ENCODE peak calls at places on chromosomes 7 and 10, in five cellular contexts. One of them, this sample, is unnamed.

GRCh38 chr7:132443776-132444520 is 132.3 kb downstream of the PLXNA4 start:
- DNase-seq in amniotic epithelial cell: no peak
- DNase-seq in HCEC 1CT: no peak
- DNase-seq in stimulated activated CD8-positive, alpha-beta memory T cell treated with anti-CD3 and anti-CD28 coated beads, Interleukin-15, amount 100 ng/mL, for 24 hours: no peak
- DNase-seq in choroid plexus epithelial cell: no peak
- DNase-seq in this sample: no peak

GRCh38 chr7:67738958-67739357 is 742.3 kb downstream of the TYW1 start:
- DNase-seq in amniotic epithelial cell: peak
- DNase-seq in HCEC 1CT: no peak
- DNase-seq in choroid plexus epithelial cell: peak
- DNase-seq in stimulated activated CD8-positive, alpha-beta memory T cell treated with anti-CD3 and anti-CD28 coated beads, Interleukin-15, amount 100 ng/mL, for 24 hours: no peak
- DNase-seq in this sample: no peak

GRCh38 chr7:36202347-36202896 is 49.4 kb downstream of the EEPD1 start:
- DNase-seq in amniotic epithelial cell: peak
- DNase-seq in HCEC 1CT: no peak
- DNase-seq in stimulated activated CD8-positive, alpha-beta memory T cell treated with anti-CD3 and anti-CD28 coated beads, Interleukin-15, amount 100 ng/mL, for 24 hours: no peak
- DNase-seq in choroid plexus epithelial cell: peak
- DNase-seq in this sample: no peak

GRCh38 chr10:110724937-110725336 is 80.8 kb downstream of the RBM20 start:
- DNase-seq in HCEC 1CT: no peak
- DNase-seq in amniotic epithelial cell: no peak
- DNase-seq in stimulated activated CD8-positive, alpha-beta memory T cell treated with anti-CD3 and anti-CD28 coated beads, Interleukin-15, amount 100 ng/mL, for 24 hours: no peak
- DNase-seq in choroid plexus epithelial cell: no peak
- DNase-seq in this sample: no peak

GRCh38 chr10:69449841-69450240 is 1.4 kb upstream of the TSPAN15 start:
- DNase-seq in choroid plexus epithelial cell: peak
- DNase-seq in amniotic epithelial cell: peak
- DNase-seq in stimulated activated CD8-positive, alpha-beta memory T cell treated with anti-CD3 and anti-CD28 coated beads, Interleukin-15, amount 100 ng/mL, for 24 hours: no peak
- DNase-seq in HCEC 1CT: peak
- DNase-seq in this sample: peak

GRCh38 chr10:2543142-2543886 is 524.0 kb upstream of the PFKP start:
- DNase-seq in choroid plexus epithelial cell: no peak
- DNase-seq in amniotic epithelial cell: no peak
- DNase-seq in stimulated activated CD8-positive, alpha-beta memory T cell treated with anti-CD3 and anti-CD28 coated beads, Interleukin-15, amount 100 ng/mL, for 24 hours: no peak
- DNase-seq in HCEC 1CT: no peak
- DNase-seq in this sample: no peak

GRCh38 chr7:960269-960871 is 5.9 kb upstream of the ADAP1 start:
- DNase-seq in stimulated activated CD8-positive, alpha-beta memory T cell treated with anti-CD3 and anti-CD28 coated beads, Interleukin-15, amount 100 ng/mL, for 24 hours: no peak
- DNase-seq in choroid plexus epithelial cell: no peak
- DNase-seq in HCEC 1CT: no peak
- DNase-seq in amniotic epithelial cell: peak
- DNase-seq in this sample: no peak

GRCh38 chr7:39666562-39666961 is 43.2 kb downstream of the RALA start:
- DNase-seq in HCEC 1CT: no peak
- DNase-seq in amniotic epithelial cell: no peak
- DNase-seq in choroid plexus epithelial cell: no peak
- DNase-seq in stimulated activated CD8-positive, alpha-beta memory T cell treated with anti-CD3 and anti-CD28 coated beads, Interleukin-15, amount 100 ng/mL, for 24 hours: no peak
- DNase-seq in this sample: no peak

GRCh38 chr7:96596120-96596826 is 113.4 kb downstream of the SEM1 start:
- DNase-seq in amniotic epithelial cell: no peak
- DNase-seq in stimulated activated CD8-positive, alpha-beta memory T cell treated with anti-CD3 and anti-CD28 coated beads, Interleukin-15, amount 100 ng/mL, for 24 hours: no peak
- DNase-seq in HCEC 1CT: peak
- DNase-seq in choroid plexus epithelial cell: peak
- DNase-seq in this sample: no peak

GRCh38 chr7:24102988-24103387 is 181.0 kb upstream of the NPY start:
- DNase-seq in stimulated activated CD8-positive, alpha-beta memory T cell treated with anti-CD3 and anti-CD28 coated beads, Interleukin-15, amount 100 ng/mL, for 24 hours: no peak
- DNase-seq in HCEC 1CT: no peak
- DNase-seq in choroid plexus epithelial cell: no peak
- DNase-seq in amniotic epithelial cell: no peak
- DNase-seq in this sample: no peak

GRCh38 chr7:108239501-108240225 is 109.5 kb upstream of the LAMB4 start:
- DNase-seq in choroid plexus epithelial cell: no peak
- DNase-seq in HCEC 1CT: no peak
- DNase-seq in amniotic epithelial cell: no peak
- DNase-seq in stimulated activated CD8-positive, alpha-beta memory T cell treated with anti-CD3 and anti-CD28 coated beads, Interleukin-15, amount 100 ng/mL, for 24 hours: no peak
- DNase-seq in this sample: no peak

GRCh38 chr7:28203498-28204240 is 23.1 kb upstream of the JAZF1 start:
- DNase-seq in stimulated activated CD8-positive, alpha-beta memory T cell treated with anti-CD3 and anti-CD28 coated beads, Interleukin-15, amount 100 ng/mL, for 24 hours: no peak
- DNase-seq in amniotic epithelial cell: peak
- DNase-seq in choroid plexus epithelial cell: peak
- DNase-seq in HCEC 1CT: peak
- DNase-seq in this sample: no peak

GRCh38 chr10:31121797-31122586 is 90.3 kb upstream of the ZNF438 start:
- DNase-seq in amniotic epithelial cell: peak
- DNase-seq in choroid plexus epithelial cell: no peak
- DNase-seq in HCEC 1CT: peak
- DNase-seq in stimulated activated CD8-positive, alpha-beta memory T cell treated with anti-CD3 and anti-CD28 coated beads, Interleukin-15, amount 100 ng/mL, for 24 hours: no peak
- DNase-seq in this sample: no peak

GRCh38 chr7:7719235-7719634 is 828 bp upstream of the RPA3 start:
- DNase-seq in choroid plexus epithelial cell: peak
- DNase-seq in stimulated activated CD8-positive, alpha-beta memory T cell treated with anti-CD3 and anti-CD28 coated beads, Interleukin-15, amount 100 ng/mL, for 24 hours: no peak
- DNase-seq in HCEC 1CT: peak
- DNase-seq in amniotic epithelial cell: peak
- DNase-seq in this sample: no peak

GRCh38 chr7:23244335-23244635 is 2.3 kb upstream of the GPNMB start:
- DNase-seq in stimulated activated CD8-positive, alpha-beta memory T cell treated with anti-CD3 and anti-CD28 coated beads, Interleukin-15, amount 100 ng/mL, for 24 hours: no peak
- DNase-seq in HCEC 1CT: no peak
- DNase-seq in amniotic epithelial cell: no peak
- DNase-seq in choroid plexus epithelial cell: no peak
- DNase-seq in this sample: no peak

GRCh38 chr7:148930335-148930734 is 46.2 kb upstream of the EZH2 start:
- DNase-seq in amniotic epithelial cell: no peak
- DNase-seq in stimulated activated CD8-positive, alpha-beta memory T cell treated with anti-CD3 and anti-CD28 coated beads, Interleukin-15, amount 100 ng/mL, for 24 hours: no peak
- DNase-seq in choroid plexus epithelial cell: no peak
- DNase-seq in HCEC 1CT: no peak
- DNase-seq in this sample: no peak

GRCh38 chr7:158428842-158429753 is 158.5 kb downstream of the PTPRN2 start:
- DNase-seq in stimulated activated CD8-positive, alpha-beta memory T cell treated with anti-CD3 and anti-CD28 coated beads, Interleukin-15, amount 100 ng/mL, for 24 hours: no peak
- DNase-seq in amniotic epithelial cell: no peak
- DNase-seq in choroid plexus epithelial cell: no peak
- DNase-seq in HCEC 1CT: no peak
- DNase-seq in this sample: no peak

GRCh38 chr7:5773661-5774086 is 7.8 kb downstream of the RNF216 start:
- DNase-seq in HCEC 1CT: peak
- DNase-seq in amniotic epithelial cell: peak
- DNase-seq in stimulated activated CD8-positive, alpha-beta memory T cell treated with anti-CD3 and anti-CD28 coated beads, Interleukin-15, amount 100 ng/mL, for 24 hours: no peak
- DNase-seq in choroid plexus epithelial cell: peak
- DNase-seq in this sample: no peak

GRCh38 chr7:157690833-157691382 is 354.1 kb downstream of the DNAJB6 start:
- DNase-seq in amniotic epithelial cell: peak
- DNase-seq in choroid plexus epithelial cell: peak
- DNase-seq in HCEC 1CT: no peak
- DNase-seq in stimulated activated CD8-positive, alpha-beta memory T cell treated with anti-CD3 and anti-CD28 coated beads, Interleukin-15, amount 100 ng/mL, for 24 hours: no peak
- DNase-seq in this sample: peak

GRCh38 chr7:102412548-102412947 is 16.4 kb downstream of the PRKRIP1 start:
- DNase-seq in amniotic epithelial cell: no peak
- DNase-seq in stimulated activated CD8-positive, alpha-beta memory T cell treated with anti-CD3 and anti-CD28 coated beads, Interleukin-15, amount 100 ng/mL, for 24 hours: no peak
- DNase-seq in HCEC 1CT: no peak
- DNase-seq in choroid plexus epithelial cell: peak
- DNase-seq in this sample: no peak

GRCh38 chr7:150856303-150857275 is 4.3 kb downstream of the AOC1 start:
- DNase-seq in amniotic epithelial cell: no peak
- DNase-seq in stimulated activated CD8-positive, alpha-beta memory T cell treated with anti-CD3 and anti-CD28 coated beads, Interleukin-15, amount 100 ng/mL, for 24 hours: no peak
- DNase-seq in HCEC 1CT: no peak
- DNase-seq in choroid plexus epithelial cell: no peak
- DNase-seq in this sample: no peak

GRCh38 chr10:132281915-132282666 is 25.7 kb downstream of the STK32C start:
- DNase-seq in stimulated activated CD8-positive, alpha-beta memory T cell treated with anti-CD3 and anti-CD28 coated beads, Interleukin-15, amount 100 ng/mL, for 24 hours: no peak
- DNase-seq in amniotic epithelial cell: no peak
- DNase-seq in HCEC 1CT: no peak
- DNase-seq in choroid plexus epithelial cell: no peak
- DNase-seq in this sample: no peak

GRCh38 chr7:73678862-73679261 is 4.4 kb downstream of the DNAJC30 start:
- DNase-seq in HCEC 1CT: no peak
- DNase-seq in amniotic epithelial cell: no peak
- DNase-seq in choroid plexus epithelial cell: no peak
- DNase-seq in stimulated activated CD8-positive, alpha-beta memory T cell treated with anti-CD3 and anti-CD28 coated beads, Interleukin-15, amount 100 ng/mL, for 24 hours: no peak
- DNase-seq in this sample: no peak

GRCh38 chr7:2710256-2710655 is 22.3 kb downstream of the AMZ1 start:
- DNase-seq in stimulated activated CD8-positive, alpha-beta memory T cell treated with anti-CD3 and anti-CD28 coated beads, Interleukin-15, amount 100 ng/mL, for 24 hours: no peak
- DNase-seq in HCEC 1CT: no peak
- DNase-seq in amniotic epithelial cell: no peak
- DNase-seq in choroid plexus epithelial cell: no peak
- DNase-seq in this sample: no peak

GRCh38 chr7:98470131-98470985 is 69.5 kb upstream of the BAIAP2L1 start:
- DNase-seq in stimulated activated CD8-positive, alpha-beta memory T cell treated with anti-CD3 and anti-CD28 coated beads, Interleukin-15, amount 100 ng/mL, for 24 hours: no peak
- DNase-seq in amniotic epithelial cell: no peak
- DNase-seq in HCEC 1CT: no peak
- DNase-seq in choroid plexus epithelial cell: no peak
- DNase-seq in this sample: peak

This sample was measured in nephron progenitor cell.